ENCODE peak calls at places on chromosome X, in four cellular contexts. J is T-helper 2 cell, X is left colon, Q is T-helper 9 cell. G is an unnamed sample.

GRCh38 chrX:71536285-71536684 is 3.4 kb downstream of the OGT start:
- DNase-seq in X (no peak), J (no peak), Q (no peak), G (no peak)

GRCh38 chrX:3577551-3577950 is 135.9 kb downstream of the PRKX start:
- DNase-seq in X (no peak), J (no peak), Q (no peak), G (no peak)

GRCh38 chrX:41728125-41728524 is 4.1 kb downstream of the GPR82 start:
- DNase-seq in X (no peak), J (no peak), Q (no peak), G (no peak)

GRCh38 chrX:40174594-40175415 is 77.0 kb upstream of the BCOR start:
- DNase-seq in Q (no peak), J (peak), X (peak), G (no peak)

GRCh38 chrX:47918274-47918673 is 81.6 kb downstream of the ZNF81 start:
- DNase-seq in Q (no peak), X (no peak), J (no peak), G (no peak)

GRCh38 chrX:13077168-13077567 is 32.7 kb upstream of the FAM9C start:
- DNase-seq in J (no peak), Q (no peak), X (no peak), G (no peak)

GRCh38 chrX:43898406-43898805 is 16.2 kb upstream of the MAOB start:
- DNase-seq in Q (no peak), J (no peak), X (no peak), G (no peak)

GRCh38 chrX:40383360-40383759 is 197.4 kb upstream of the ATP6AP2 start:
- DNase-seq in J (no peak), X (no peak), Q (no peak), G (no peak)

GRCh38 chrX:127404156-127404555 is 584.6 kb downstream of the PRR32 start:
- DNase-seq in J (no peak), Q (no peak), X (no peak), G (no peak)

GRCh38 chrX:21658152-21658737 is at the start of gene KLHL34:
- DNase-seq in X (peak), Q (no peak), J (no peak), G (peak)

GRCh38 chrX:68983004-68983857 is 154.4 kb downstream of the EFNB1 start:
- DNase-seq in Q (no peak), X (no peak), J (no peak), G (peak)

GRCh38 chrX:118513120-118513899 is 17.7 kb downstream of the DOCK11 start:
- DNase-seq in X (no peak), J (no peak), Q (no peak), G (no peak)

GRCh38 chrX:1578511-1579173 is 12.8 kb upstream of the AKAP17A start:
- DNase-seq in Q (no peak), J (no peak), X (no peak), G (no peak)

GRCh38 chrX:16718824-16719333 is 533 bp upstream of the SYAP1 start:
- DNase-seq in J (no peak), Q (no peak), X (no peak), G (no peak)

GRCh38 chrX:1009771-1010170 is 202.7 kb downstream of the CRLF2 start:
- DNase-seq in J (no peak), Q (no peak), X (no peak), G (no peak)

GRCh38 chrX:68647156-68647957 is at the start of gene STARD8:
- DNase-seq in X (no peak), Q (no peak), J (no peak), G (no peak)

GRCh38 chrX:106356580-106356979 is 188.5 kb downstream of the PWWP3B start:
- DNase-seq in X (no peak), J (no peak), Q (no peak), G (no peak)

GRCh38 chrX:11543249-11543648 is 122.5 kb downstream of the ARHGAP6 start:
- DNase-seq in Q (no peak), X (no peak), J (no peak), G (no peak)

GRCh38 chrX:118355225-118355920 is 9.5 kb downstream of the WDR44 start:
- DNase-seq in J (no peak), X (no peak), Q (no peak), G (no peak)

GRCh38 chrX:23890933-23891332 is 16.8 kb downstream of the APOO start:
- DNase-seq in X (no peak), J (no peak), Q (no peak), G (no peak)

G was measured in GM13976.